ENCODE peak calls at places on chromosomes 2 and 18, in eight cellular contexts. C is aorta, Z is heart right ventricle, F is upper lobe of right lung, Y is brain microvascular endothelial cell, T is PC-3, U is prostate gland, H is H9. X is an unnamed sample.

GRCh38 chr2:101696272-101697123 is 1.0 kb upstream of the MAP4K4 start:
- DNase-seq in C (no peak), Z (peak; percentile 36), T (peak; percentile 51), H (peak; percentile 37), F (peak; percentile 71), Y (no peak), U (peak; percentile 32), X (no peak)

GRCh38 chr2:132276571-132276981 is 114.8 kb upstream of the ANKRD30BL start:
- DNase-seq in U (no peak), H (no peak), T (no peak), Y (no peak), F (no peak), Z (no peak), C (no peak), X (no peak)

GRCh38 chr2:18630941-18631340 is 41.6 kb upstream of the NT5C1B start:
- DNase-seq in Z (no peak), F (no peak), H (no peak), T (peak; percentile 48), U (no peak), Y (no peak), C (no peak), X (no peak)

GRCh38 chr2:224669449-224669848 is 46.7 kb downstream of the CCDC195 start:
- DNase-seq in Y (no peak), F (no peak), Z (no peak), T (no peak), H (no peak), U (no peak), C (no peak), X (no peak)

GRCh38 chr2:160859086-160859485 is 301.1 kb upstream of the TANK start:
- DNase-seq in Y (no peak), U (peak; percentile 5), F (no peak), T (peak; percentile 25), C (no peak), H (no peak), Z (no peak), X (no peak)

GRCh38 chr2:176130917-176131616 is 1.6 kb downstream of the HOXD8 start:
- DNase-seq in U (no peak), Y (no peak), F (no peak), H (no peak), T (no peak), Z (no peak), C (no peak), X (no peak)

GRCh38 chr2:119264781-119265692 is 41.4 kb downstream of the STEAP3 start:
- DNase-seq in U (peak; percentile 50), T (peak; percentile 62), F (peak; percentile 68), Z (peak; percentile 23), C (no peak), H (peak; percentile 84), Y (peak; percentile 54), X (no peak)

GRCh38 chr2:3426615-3427014 is 47.1 kb downstream of the TRAPPC12 start:
- DNase-seq in U (no peak), H (no peak), C (no peak), Y (no peak), F (no peak), T (no peak), Z (no peak), X (no peak)

GRCh38 chr2:66058675-66059074 is 376.2 kb upstream of the MEIS1 start:
- DNase-seq in Y (no peak), Z (no peak), H (peak; percentile 33), C (no peak), U (no peak), T (no peak), F (no peak), X (no peak)

GRCh38 chr2:152861349-152861942 is 143.0 kb downstream of the ARL6IP6 start:
- DNase-seq in Z (peak; percentile 11), T (peak; percentile 45), H (peak; percentile 49), U (peak; percentile 21), C (no peak), Y (peak; percentile 31), F (no peak), X (peak; percentile 8)

GRCh38 chr2:206250041-206250897 is 24.2 kb upstream of the ZDBF2 start:
- DNase-seq in C (no peak), U (no peak), Y (no peak), H (peak; percentile 71), T (no peak), Z (no peak), F (no peak), X (no peak)

GRCh38 chr2:169095631-169096105 is 26.3 kb downstream of the DHRS9 start:
- DNase-seq in T (peak; percentile 99), U (peak; percentile 72), Y (peak; percentile 89), H (no peak), C (no peak), F (no peak), Z (no peak), X (no peak)

GRCh38 chr2:9089831-9090230 is 86.3 kb upstream of the MBOAT2 start:
- DNase-seq in U (no peak), T (peak; percentile 39), Z (no peak), F (no peak), C (no peak), Y (peak; percentile 49), H (no peak), X (no peak)

GRCh38 chr2:190655570-190655969 is 6.7 kb downstream of the NAB1 start:
- DNase-seq in F (no peak), Z (no peak), Y (no peak), T (no peak), U (no peak), H (no peak), C (no peak), X (no peak)

GRCh38 chr18:59233017-59233410 is 13.1 kb downstream of the GRP start:
- DNase-seq in C (no peak), U (no peak), H (no peak), T (peak; percentile 42), F (no peak), Z (no peak), Y (no peak), X (no peak)

DNA sequence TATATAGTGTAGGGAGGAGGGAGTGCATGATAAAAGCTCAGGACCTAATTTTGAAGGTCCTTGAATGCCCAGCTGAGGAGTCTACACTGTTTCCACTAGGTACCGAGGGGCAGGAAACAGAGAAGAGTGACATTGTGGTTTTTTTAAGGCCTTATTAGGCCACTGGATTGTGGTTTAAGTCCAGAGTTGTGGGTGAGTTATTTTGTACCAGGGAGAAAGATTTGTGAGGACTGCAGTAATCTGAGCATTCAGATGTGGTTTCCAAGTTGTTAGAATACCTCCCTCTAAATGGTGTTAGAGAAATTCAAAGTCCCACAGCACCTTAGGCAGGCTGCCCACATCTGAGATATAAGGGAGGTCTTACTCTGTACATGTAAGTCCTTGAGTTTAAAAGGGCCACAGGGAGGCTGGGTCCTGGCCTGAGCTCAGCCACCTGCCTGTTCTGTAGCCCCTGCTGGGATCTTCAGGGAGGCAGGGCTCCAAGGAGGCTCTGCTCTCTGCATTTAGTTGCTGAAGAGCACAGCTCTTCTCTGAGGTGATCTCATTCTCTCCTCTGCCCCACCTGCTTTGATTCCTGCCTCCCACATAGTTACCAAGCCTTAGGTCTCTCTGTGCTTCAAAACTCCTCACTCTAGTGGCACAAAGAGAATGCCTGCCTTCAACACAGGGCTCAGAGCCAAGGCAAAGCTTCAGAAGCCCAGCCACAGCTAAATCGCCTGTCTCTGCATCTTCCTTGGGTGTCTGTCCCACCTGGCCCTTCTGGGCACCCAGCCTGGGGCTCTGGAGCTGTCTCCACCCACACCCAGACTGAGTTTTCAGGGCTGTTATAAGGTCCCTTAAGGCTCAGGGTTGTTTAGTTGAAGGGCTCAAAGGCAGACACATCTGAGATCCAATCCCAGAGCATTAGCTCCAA is 88.1 kb downstream of the VSNL1 start:
- DNase-seq in C (no peak), F (no peak), H (no peak), Y (no peak), Z (no peak), T (no peak), U (no peak), X (peak; percentile 39)
- H3K27ac ChIP-seq in C (no peak overlapping the region), F (no peak overlapping the region), H (no peak overlapping the region), Y (no peak overlapping the region), Z (no peak overlapping the region), T (no peak overlapping the region), U (no peak overlapping the region), X (no peak overlapping the region)

GRCh38 chr2:109196081-109196875 is 67.3 kb downstream of the SH3RF3 start:
- DNase-seq in H (peak; percentile 25), Z (no peak), C (no peak), F (peak; percentile 49), U (no peak), T (no peak), Y (no peak), X (no peak)
- H3K27ac ChIP-seq in H (no peak overlapping the region), Z (peak overlapping the region; percentile 38), C (peak overlapping the region; percentile 78), F (no peak overlapping the region), U (no peak overlapping the region), T (no peak overlapping the region), Y (no peak overlapping the region), X (no peak overlapping the region)

GRCh38 chr18:9380101-9380500 is 45.5 kb downstream of the TWSG1 start:
- DNase-seq in H (no peak), F (no peak), U (no peak), Y (no peak), C (no peak), T (no peak), Z (no peak), X (no peak)

GRCh38 chr18:9379118-9379517 is 44.5 kb downstream of the TWSG1 start:
- DNase-seq in U (no peak), F (no peak), C (no peak), H (no peak), Z (no peak), Y (no peak), T (no peak), X (no peak)

DNA sequence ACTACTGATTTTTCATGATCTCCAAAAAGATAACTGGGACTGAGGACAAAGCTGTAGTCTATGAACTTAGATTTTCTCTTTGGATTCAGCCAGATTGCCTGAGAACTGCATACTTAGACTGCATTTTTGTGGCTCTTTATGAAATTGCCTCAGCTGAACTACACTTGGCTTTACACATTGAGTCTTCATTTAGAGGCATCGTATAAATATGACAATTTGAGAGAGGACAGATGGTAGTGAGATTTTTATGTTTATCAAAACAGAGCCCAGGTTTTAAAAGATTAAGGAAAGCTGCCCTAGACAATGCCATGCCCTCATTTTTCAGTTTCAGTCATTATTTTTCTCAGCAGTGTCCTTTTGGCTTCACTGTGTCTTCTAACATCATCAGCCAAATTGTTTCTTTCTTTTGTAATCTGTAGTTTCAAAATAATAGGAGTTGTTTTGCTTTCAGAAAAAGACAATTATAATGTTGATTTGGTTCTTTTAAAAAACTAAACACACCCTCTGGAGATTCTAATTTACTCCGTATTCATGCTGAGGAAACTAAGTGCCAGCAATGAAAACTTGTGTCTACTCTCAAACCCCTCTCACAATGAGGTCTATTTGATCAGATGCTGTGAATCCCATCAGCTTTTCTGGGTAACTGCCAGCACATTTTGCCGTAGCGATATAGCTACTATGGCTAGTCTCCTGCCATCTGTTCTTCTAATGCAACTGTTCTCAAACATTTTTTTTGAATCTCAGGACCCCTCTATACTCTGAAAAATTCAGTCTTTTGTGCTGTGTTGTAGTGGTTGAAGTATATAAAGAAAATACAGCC is 46.2 kb downstream of the TWSG1 start:
- DNase-seq in Z (no peak), T (no peak), C (no peak), U (no peak), F (no peak), Y (peak; percentile 6), H (no peak), X (no peak)
- H3K27ac ChIP-seq in Z (no peak overlapping the region), T (no peak overlapping the region), C (no peak overlapping the region), U (no peak overlapping the region), F (no peak overlapping the region), Y (no peak overlapping the region), H (no peak overlapping the region), X (no peak overlapping the region)

DNA sequence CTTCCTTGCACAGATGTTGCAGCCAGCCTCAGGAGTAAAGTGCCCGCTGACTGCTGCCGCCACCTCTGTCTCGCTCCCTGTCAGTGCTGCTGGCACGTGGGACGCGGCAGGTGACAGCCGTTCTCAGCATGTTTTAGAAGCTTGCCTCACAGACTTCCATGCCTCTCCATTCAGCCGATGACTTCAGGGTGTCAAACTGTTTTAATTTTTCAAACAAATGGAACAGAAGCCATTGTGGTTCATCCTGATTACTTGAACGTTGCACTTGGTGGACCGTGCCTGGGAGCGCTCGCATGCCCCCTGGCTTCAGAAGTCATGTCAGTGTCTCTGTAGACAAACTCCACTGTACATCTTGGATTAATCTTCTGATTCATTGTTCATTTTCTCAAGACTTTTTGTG is 62.7 kb upstream of the EML6 start:
- DNase-seq in H (no peak), F (no peak), U (no peak), Z (no peak), C (no peak), Y (no peak), T (no peak), X (no peak)
- H3K27ac ChIP-seq in H (no peak overlapping the region), F (no peak overlapping the region), U (no peak overlapping the region), Z (no peak overlapping the region), C (no peak overlapping the region), Y (no peak overlapping the region), T (no peak overlapping the region), X (peak overlapping the region; percentile 9)

X was measured in caudate nucleus.